ENCODE peak calls at places on chromosomes 11 and 22, in five cellular contexts. One of them, this sample, is unnamed.

GRCh38 chr22:32343929-32344328 is 13.7 kb upstream of the RFPL3 start:
- DNase-seq in effector memory CD4-positive, alpha-beta T cell: no peak
- DNase-seq in T-cell: no peak
- DNase-seq in fibroblast of the aortic adventitia: no peak
- DNase-seq in CD4-positive, alpha-beta memory T cell: no peak
- DNase-seq in this sample: no peak

GRCh38 chr11:37449146-37449545 is 851.1 kb upstream of the RAG2 start:
- DNase-seq in effector memory CD4-positive, alpha-beta T cell: no peak
- DNase-seq in T-cell: no peak
- DNase-seq in fibroblast of the aortic adventitia: peak
- DNase-seq in CD4-positive, alpha-beta memory T cell: no peak
- DNase-seq in this sample: peak

GRCh38 chr22:44024288-44024908 is at the start of gene PARVB:
- DNase-seq in effector memory CD4-positive, alpha-beta T cell: no peak
- DNase-seq in T-cell: no peak
- DNase-seq in fibroblast of the aortic adventitia: peak
- DNase-seq in CD4-positive, alpha-beta memory T cell: no peak
- DNase-seq in this sample: peak

GRCh38 chr11:113484223-113484622 is 9.0 kb upstream of the DRD2 start:
- DNase-seq in effector memory CD4-positive, alpha-beta T cell: no peak
- DNase-seq in T-cell: no peak
- DNase-seq in fibroblast of the aortic adventitia: no peak
- DNase-seq in CD4-positive, alpha-beta memory T cell: no peak
- DNase-seq in this sample: no peak

GRCh38 chr22:23657712-23658111 is 25.6 kb upstream of the DRICH1 start:
- DNase-seq in effector memory CD4-positive, alpha-beta T cell: no peak
- DNase-seq in T-cell: no peak
- DNase-seq in fibroblast of the aortic adventitia: no peak
- DNase-seq in CD4-positive, alpha-beta memory T cell: no peak
- DNase-seq in this sample: no peak

GRCh38 chr11:66367561-66368312 is 3.8 kb downstream of the SLC29A2 start:
- DNase-seq in effector memory CD4-positive, alpha-beta T cell: no peak
- DNase-seq in T-cell: no peak
- DNase-seq in fibroblast of the aortic adventitia: no peak
- DNase-seq in CD4-positive, alpha-beta memory T cell: no peak
- DNase-seq in this sample: no peak

GRCh38 chr11:123122852-123123251 is 60.9 kb upstream of the HSPA8 start:
- DNase-seq in effector memory CD4-positive, alpha-beta T cell: no peak
- DNase-seq in T-cell: no peak
- DNase-seq in fibroblast of the aortic adventitia: no peak
- DNase-seq in CD4-positive, alpha-beta memory T cell: no peak
- DNase-seq in this sample: no peak

GRCh38 chr11:67082071-67082791 is 25.6 kb downstream of the RHOD start:
- DNase-seq in effector memory CD4-positive, alpha-beta T cell: no peak
- DNase-seq in T-cell: no peak
- DNase-seq in fibroblast of the aortic adventitia: no peak
- DNase-seq in CD4-positive, alpha-beta memory T cell: no peak
- DNase-seq in this sample: peak